ENCODE peak calls at places on chromosomes 4 and X, in seven cellular contexts. O, X, Y, B, I, E and Q are unnamed samples. For H3K36me3 and H3K4me1, the result is how much of the 10 kb centered on the place peaks cover.

GRCh38 chr4:141713771-141714445 is 77.5 kb downstream of the IL15 start:
- DNase-seq in O (no peak), X (no peak), Y (peak), B (no peak), I (no peak), E (no peak), Q (peak)

GRCh38 chrX:32599156-32599555 is 612.2 kb downstream of the DMD start:
- DNase-seq in O (no peak), X (no peak), Y (no peak), B (no peak), I (no peak), E (no peak), Q (no peak)

GRCh38 chr4:104494822-104495559 is at the start of gene CXXC4:
- DNase-seq in O (peak), X (peak), Y (peak), B (peak), I (peak), E (peak), Q (peak)

GRCh38 chrX:8879750-8880149 is 78.6 kb upstream of the FAM9A start:
- DNase-seq in O (no peak), X (no peak), Y (no peak), B (peak), I (no peak), E (no peak), Q (peak)

GRCh38 chrX:22276781-22277180 is 4.1 kb downstream of the CBLL2 start:
- DNase-seq in O (no peak), X (no peak), Y (peak), B (no peak), I (no peak), E (no peak), Q (no peak)

GRCh38 chr4:62917649-62918048 is 1491.6 kb downstream of the TECRL start:
- DNase-seq in O (no peak), X (no peak), Y (no peak), B (no peak), I (no peak), E (no peak), Q (no peak)

GRCh38 chr4:113131146-113131545 is 81.7 kb downstream of the ANK2 start:
- DNase-seq in O (peak), X (no peak), Y (no peak), B (no peak), I (no peak), E (no peak), Q (no peak)

GRCh38 chrX:13428055-13428786 is 108.4 kb upstream of the ATXN3L start:
- DNase-seq in O (no peak), X (no peak), Y (peak), B (no peak), I (no peak), E (no peak), Q (peak)

GRCh38 chr4:72555377-72555831 is 13.6 kb downstream of the ADAMTS3 start:
- DNase-seq in O (no peak), X (no peak), Y (no peak), B (no peak), I (no peak), E (no peak), Q (no peak)

GRCh38 chr4:113555868-113556267 is 205.7 kb downstream of the CAMK2D start:
- DNase-seq in O (no peak), X (no peak), Y (no peak), B (no peak), I (no peak), E (no peak), Q (no peak)

GRCh38 chr4:112214397-112215264 is 17.0 kb upstream of the AP1AR start:
- DNase-seq in O (peak), X (no peak), Y (peak), B (no peak), I (no peak), E (no peak), Q (no peak)

GRCh38 chr4:42328978-42329377 is 68.3 kb upstream of the SHISA3 start:
- DNase-seq in O (no peak), X (no peak), Y (no peak), B (no peak), I (no peak), E (no peak), Q (no peak)

GRCh38 chrX:131821945-131822622 is 201.0 kb upstream of the STK26 start:
- DNase-seq in O (no peak), X (peak), Y (peak), B (no peak), I (peak), E (no peak), Q (no peak)

GRCh38 chr4:30870513-30870912 is 150.3 kb downstream of the PCDH7 start:
- DNase-seq in O (no peak), X (no peak), Y (peak), B (no peak), I (no peak), E (no peak), Q (no peak)

GRCh38 chrX:2577844-2578444 is 77.2 kb upstream of the DHRSX start:
- DNase-seq in O (no peak), X (no peak), Y (no peak), B (no peak), I (no peak), E (no peak), Q (no peak)

GRCh38 chr4:6471303-6472007 is 959 bp downstream of the PPP2R2C start:
- DNase-seq in O (no peak), X (no peak), Y (no peak), B (no peak), I (no peak), E (no peak), Q (no peak)

GRCh38 chr4:20249333-20249732 is 2.4 kb upstream of the SLIT2 start:
- DNase-seq in O (peak), X (no peak), Y (peak), B (no peak), I (no peak), E (no peak), Q (peak)

GRCh38 chrX:100979881-100980607 is 10.5 kb downstream of the ARL13A start:
- DNase-seq in O (no peak), X (no peak), Y (peak), B (no peak), I (no peak), E (no peak), Q (no peak)

GRCh38 chr4:1682860-1683259 is 1.3 kb downstream of the FAM53A start:
- DNase-seq in O (no peak), X (no peak), Y (no peak), B (no peak), I (no peak), E (no peak), Q (no peak)
- H3K27ac ChIP-seq in O (no peak), X (no peak), Y (peak), B (no peak), I (peak), E (no peak), Q (no peak)

GRCh38 chr4:13821522-13821921 is 194.0 kb upstream of the BOD1L1 start:
- DNase-seq in O (no peak), X (no peak), Y (no peak), B (no peak), I (no peak), E (no peak), Q (no peak)

GRCh38 chr4:13815231-13815630 is 187.7 kb upstream of the BOD1L1 start:
- DNase-seq in O (no peak), X (no peak), Y (no peak), B (no peak), I (no peak), E (no peak), Q (no peak)

DNA sequence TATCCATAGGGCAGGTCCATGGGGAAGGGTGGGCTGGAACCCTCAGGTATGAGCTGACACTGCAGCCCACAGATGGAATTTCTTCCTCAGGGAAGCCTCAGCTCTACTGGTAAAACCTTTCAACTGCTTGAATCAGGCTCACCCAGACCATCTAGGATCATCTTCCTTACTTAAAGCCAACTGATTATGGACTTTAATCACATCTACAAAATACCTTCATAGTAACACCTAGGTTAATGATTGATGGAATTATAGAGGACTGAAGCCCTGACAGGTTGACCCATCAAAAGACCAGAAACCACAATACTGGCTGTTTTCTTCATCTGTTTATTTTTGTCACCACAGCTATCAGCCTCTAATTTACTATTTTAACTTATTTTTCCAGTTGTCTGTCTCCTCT is 188.9 kb upstream of the BOD1L1 start:
- DNase-seq in O (no peak), X (no peak), Y (no peak), B (no peak), I (no peak), E (no peak), Q (no peak)
- H3K36me3 ChIP-seq in O (under half), X (under half), Y (under half), B (under half), I (under half), E (under half), Q (under half)

GRCh38 chr4:2804973-2805501 is 12.2 kb downstream of the SH3BP2 start:
- DNase-seq in O (no peak), X (no peak), Y (no peak), B (no peak), I (no peak), E (peak), Q (no peak)

GRCh38 chr4:2802618-2803531 is 10.0 kb downstream of the SH3BP2 start:
- DNase-seq in O (no peak), X (peak), Y (no peak), B (no peak), I (no peak), E (peak), Q (no peak)

GRCh38 chr4:2803624-2804448 is 11.0 kb downstream of the SH3BP2 start:
- DNase-seq in O (no peak), X (no peak), Y (no peak), B (no peak), I (no peak), E (peak), Q (no peak)

GRCh38 chr4:2805712-2806391 is 13.0 kb downstream of the SH3BP2 start:
- DNase-seq in O (no peak), X (peak), Y (no peak), B (no peak), I (no peak), E (peak), Q (no peak)

DNA sequence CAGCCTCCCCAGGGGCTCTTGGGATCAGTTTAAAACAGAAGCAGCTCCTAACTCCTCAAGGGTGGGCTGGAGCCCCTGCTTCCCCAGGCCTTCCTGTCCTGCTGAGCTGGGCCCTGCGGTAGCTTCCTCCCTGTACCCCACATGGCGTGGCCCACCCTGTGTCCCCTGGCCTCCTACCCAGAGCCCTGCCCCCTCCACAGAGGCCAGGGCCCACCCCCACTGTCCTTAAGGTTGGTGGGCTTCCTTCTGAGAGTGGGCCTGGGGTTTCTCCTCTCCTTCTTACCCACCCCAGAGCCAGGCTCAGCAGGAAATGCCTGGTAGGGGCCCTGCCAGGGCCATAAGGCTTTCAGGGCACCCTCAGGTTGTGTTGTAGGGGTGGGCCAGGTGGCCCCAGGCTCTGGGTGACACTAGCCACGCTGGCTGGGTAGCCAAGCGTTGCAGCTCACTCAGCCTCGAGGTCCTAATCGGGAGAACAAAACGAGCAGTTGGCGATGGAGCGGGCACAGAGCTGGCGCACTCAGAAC is 11.6 kb downstream of the SH3BP2 start:
- DNase-seq in O (no peak), X (no peak), Y (no peak), B (no peak), I (no peak), E (peak), Q (no peak)
- H3K4me1 ChIP-seq in O (under half), X (under half), Y (under half), B (under half), I (half or more), E (under half), Q (under half)

GRCh38 chr4:155510771-155511170 is 134.0 kb upstream of the MAP9 start:
- DNase-seq in O (no peak), X (no peak), Y (no peak), B (no peak), I (no peak), E (no peak), Q (no peak)

GRCh38 chr4:155512069-155512468 is 135.3 kb upstream of the MAP9 start:
- DNase-seq in O (peak), X (no peak), Y (no peak), B (no peak), I (no peak), E (no peak), Q (no peak)

GRCh38 chr4:155512812-155513211 is 136.0 kb upstream of the MAP9 start:
- DNase-seq in O (no peak), X (no peak), Y (peak), B (no peak), I (no peak), E (no peak), Q (no peak)

GRCh38 chr4:155506761-155507160 is 130.0 kb upstream of the MAP9 start:
- DNase-seq in O (peak), X (no peak), Y (no peak), B (no peak), I (no peak), E (no peak), Q (no peak)

GRCh38 chr4:155509619-155510018 is 132.9 kb upstream of the MAP9 start:
- DNase-seq in O (no peak), X (no peak), Y (no peak), B (no peak), I (no peak), E (no peak), Q (no peak)
- H3K27ac ChIP-seq in O (no peak), X (no peak), Y (no peak), B (no peak), I (no peak), E (peak), Q (no peak)

DNA sequence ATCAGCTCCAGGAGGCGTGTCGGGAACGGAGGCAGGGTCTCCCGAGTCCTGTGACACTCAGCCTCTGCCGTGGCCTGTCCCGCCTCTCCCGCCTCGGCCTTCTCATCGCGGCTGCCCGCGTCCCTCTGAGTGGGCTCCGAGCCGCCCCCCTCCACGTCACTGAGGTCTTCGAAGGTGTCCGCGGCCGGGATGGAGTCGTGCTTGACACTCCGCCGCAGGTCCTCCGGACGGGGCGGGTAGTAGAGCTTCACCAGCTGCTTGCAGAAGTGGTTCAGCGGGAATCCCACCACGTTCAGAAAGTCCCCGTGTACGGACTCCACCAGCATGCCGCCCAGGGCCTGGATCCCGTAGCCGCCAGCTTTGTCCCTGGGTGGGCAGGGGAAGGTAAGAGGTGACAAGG is 25.0 kb downstream of the ASMTL start:
- DNase-seq in O (no peak), X (no peak), Y (no peak), B (no peak), I (no peak), E (no peak), Q (no peak)
- H3K36me3 ChIP-seq in O (under half), X (under half), Y (under half), B (under half), I (under half), E (under half), Q (under half)